ENCODE peak calls at places on chromosomes 16 and 17, in four cellular contexts. One of them, this sample, is unnamed.

GRCh38 chr17:71423871-71424546 is 696.8 kb upstream of the SOX9 start:
- DNase-seq in neural progenitor cell: no peak
- DNase-seq in hepatocyte: no peak
- DNase-seq in HCT116: peak; percentile 98
- DNase-seq in this sample: no peak

GRCh38 chr17:68011199-68011665 is 15.0 kb upstream of the C17orf58 start:
- DNase-seq in neural progenitor cell: peak; percentile 66
- DNase-seq in hepatocyte: peak; percentile 55
- DNase-seq in HCT116: no peak
- DNase-seq in this sample: peak; percentile 26

GRCh38 chr16:49491111-49491670 is 117.6 kb downstream of the C16orf78 start:
- DNase-seq in neural progenitor cell: peak; percentile 30
- DNase-seq in HCT116: no peak
- DNase-seq in hepatocyte: no peak
- DNase-seq in this sample: no peak

GRCh38 chr17:7673239-7673638 is 14.1 kb downstream of the TP53 start:
- DNase-seq in HCT116: no peak
- DNase-seq in neural progenitor cell: peak; percentile 34
- DNase-seq in hepatocyte: no peak
- DNase-seq in this sample: no peak

GRCh38 chr17:57328109-57328882 is 72.0 kb downstream of the MSI2 start:
- DNase-seq in HCT116: no peak
- DNase-seq in hepatocyte: no peak
- DNase-seq in neural progenitor cell: no peak
- DNase-seq in this sample: no peak

GRCh38 chr16:54577566-54578180 is 291.1 kb upstream of the IRX3 start:
- DNase-seq in hepatocyte: no peak
- DNase-seq in HCT116: no peak
- DNase-seq in neural progenitor cell: peak; percentile 89
- DNase-seq in this sample: no peak

GRCh38 chr17:1460233-1460632 is 4.2 kb upstream of the CRK start:
- DNase-seq in HCT116: no peak
- DNase-seq in neural progenitor cell: no peak
- DNase-seq in hepatocyte: peak; percentile 73
- DNase-seq in this sample: peak; percentile 49

GRCh38 chr17:49494937-49495841 is at the start of gene NGFR:
- DNase-seq in HCT116: no peak
- DNase-seq in neural progenitor cell: peak; percentile 90
- DNase-seq in hepatocyte: peak; percentile 75
- DNase-seq in this sample: peak; percentile 15

GRCh38 chr17:34306466-34306865 is 12.8 kb upstream of the CCL8 start:
- DNase-seq in HCT116: no peak
- DNase-seq in hepatocyte: peak; percentile 37
- DNase-seq in neural progenitor cell: peak; percentile 35
- DNase-seq in this sample: peak; percentile 75

GRCh38 chr17:31487063-31487647 is 95.7 kb downstream of the RAB11FIP4 start:
- DNase-seq in neural progenitor cell: no peak
- DNase-seq in hepatocyte: no peak
- DNase-seq in HCT116: no peak
- DNase-seq in this sample: no peak

GRCh38 chr17:802901-803881 is 21.0 kb downstream of the MRM3 start:
- DNase-seq in HCT116: no peak
- DNase-seq in hepatocyte: no peak
- DNase-seq in neural progenitor cell: no peak
- DNase-seq in this sample: no peak

GRCh38 chr17:34519286-34519685 is 60.1 kb upstream of the TMEM132E start:
- DNase-seq in HCT116: no peak
- DNase-seq in hepatocyte: no peak
- DNase-seq in neural progenitor cell: peak; percentile 86
- DNase-seq in this sample: peak; percentile 2

GRCh38 chr17:36645358-36645757 is 44.0 kb downstream of the MRM1 start:
- DNase-seq in neural progenitor cell: no peak
- DNase-seq in hepatocyte: no peak
- DNase-seq in HCT116: no peak
- DNase-seq in this sample: no peak

GRCh38 chr16:77749415-77749814 is 27.1 kb downstream of the NUDT7 start:
- DNase-seq in neural progenitor cell: no peak
- DNase-seq in HCT116: no peak
- DNase-seq in hepatocyte: no peak
- DNase-seq in this sample: no peak

GRCh38 chr16:15422222-15422621 is 12.2 kb upstream of the BMERB1 start:
- DNase-seq in HCT116: no peak
- DNase-seq in neural progenitor cell: no peak
- DNase-seq in hepatocyte: no peak
- DNase-seq in this sample: no peak

GRCh38 chr17:65690626-65691310 is 129.3 kb upstream of the AXIN2 start:
- DNase-seq in neural progenitor cell: no peak
- DNase-seq in hepatocyte: no peak
- DNase-seq in HCT116: no peak
- DNase-seq in this sample: no peak

GRCh38 chr17:8792646-8793045 is 6.5 kb downstream of the MFSD6L start:
- DNase-seq in HCT116: no peak
- DNase-seq in neural progenitor cell: no peak
- DNase-seq in hepatocyte: no peak
- DNase-seq in this sample: no peak

GRCh38 chr16:69712277-69712676 is 14.1 kb downstream of the NQO1 start:
- DNase-seq in HCT116: no peak
- DNase-seq in neural progenitor cell: no peak
- DNase-seq in hepatocyte: no peak
- DNase-seq in this sample: no peak

GRCh38 chr17:35807371-35808144 is 1.7 kb upstream of the TAF15 start:
- DNase-seq in HCT116: no peak
- DNase-seq in neural progenitor cell: no peak
- DNase-seq in hepatocyte: no peak
- DNase-seq in this sample: peak; percentile 51

GRCh38 chr16:20901068-20901440 is 483 bp downstream of the LYRM1 start:
- DNase-seq in HCT116: no peak
- DNase-seq in neural progenitor cell: no peak
- DNase-seq in hepatocyte: no peak
- DNase-seq in this sample: no peak

GRCh38 chr17:19702231-19702641 is 14.1 kb downstream of the SLC47A2 start:
- DNase-seq in HCT116: no peak
- DNase-seq in hepatocyte: no peak
- DNase-seq in neural progenitor cell: no peak
- DNase-seq in this sample: no peak

GRCh38 chr16:733382-734207 is 6.7 kb downstream of the HAGHL start:
- DNase-seq in hepatocyte: no peak
- DNase-seq in neural progenitor cell: peak; percentile 35
- DNase-seq in HCT116: no peak
- DNase-seq in this sample: no peak

GRCh38 chr16:54627616-54628015 is 303.0 kb upstream of the IRX5 start:
- DNase-seq in HCT116: no peak
- DNase-seq in hepatocyte: no peak
- DNase-seq in neural progenitor cell: no peak
- DNase-seq in this sample: no peak

GRCh38 chr16:2003827-2004641 is 5.6 kb downstream of the ZNF598 start:
- DNase-seq in neural progenitor cell: peak; percentile 99
- DNase-seq in HCT116: peak; percentile 87
- DNase-seq in hepatocyte: peak; percentile 96
- DNase-seq in this sample: peak; percentile 73

GRCh38 chr17:48499743-48500434 is 30.9 kb downstream of the HOXB1 start:
- DNase-seq in hepatocyte: no peak
- DNase-seq in neural progenitor cell: no peak
- DNase-seq in HCT116: no peak
- DNase-seq in this sample: no peak

GRCh38 chr17:69222707-69223106 is 5.9 kb downstream of the ABCA10 start:
- DNase-seq in neural progenitor cell: no peak
- DNase-seq in HCT116: no peak
- DNase-seq in hepatocyte: no peak
- DNase-seq in this sample: no peak

GRCh38 chr16:11231367-11231970 is 24.5 kb downstream of the SOCS1 start:
- DNase-seq in hepatocyte: no peak
- DNase-seq in neural progenitor cell: no peak
- DNase-seq in HCT116: no peak
- DNase-seq in this sample: no peak

GRCh38 chr16:85182774-85183173 is 70.5 kb upstream of the CIBAR2 start:
- DNase-seq in HCT116: no peak
- DNase-seq in neural progenitor cell: no peak
- DNase-seq in hepatocyte: no peak
- DNase-seq in this sample: no peak

GRCh38 chr16:85183564-85183963 is 71.3 kb upstream of the CIBAR2 start:
- DNase-seq in hepatocyte: no peak
- DNase-seq in HCT116: no peak
- DNase-seq in neural progenitor cell: no peak
- DNase-seq in this sample: no peak

GRCh38 chr16:85181739-85182129 is 69.5 kb upstream of the CIBAR2 start:
- DNase-seq in hepatocyte: no peak
- DNase-seq in HCT116: no peak
- DNase-seq in neural progenitor cell: no peak
- DNase-seq in this sample: no peak

GRCh38 chr16:85181091-85181738 is 68.9 kb upstream of the CIBAR2 start:
- DNase-seq in hepatocyte: no peak
- DNase-seq in HCT116: no peak
- DNase-seq in neural progenitor cell: no peak
- DNase-seq in this sample: no peak

GRCh38 chr16:85182286-85182685 is 70.0 kb upstream of the CIBAR2 start:
- DNase-seq in HCT116: no peak
- DNase-seq in neural progenitor cell: no peak
- DNase-seq in hepatocyte: no peak
- DNase-seq in this sample: no peak
- H3K9me3 ChIP-seq in HCT116: peaks cover 17% of the 10 kb centered on the region
- H3K9me3 ChIP-seq in neural progenitor cell: peaks cover 5% of the 10 kb centered on the region
- H3K9me3 ChIP-seq in hepatocyte: no peaks in the 10 kb centered on the region
- H3K9me3 ChIP-seq in this sample: peaks cover 6% of the 10 kb centered on the region

DNA sequence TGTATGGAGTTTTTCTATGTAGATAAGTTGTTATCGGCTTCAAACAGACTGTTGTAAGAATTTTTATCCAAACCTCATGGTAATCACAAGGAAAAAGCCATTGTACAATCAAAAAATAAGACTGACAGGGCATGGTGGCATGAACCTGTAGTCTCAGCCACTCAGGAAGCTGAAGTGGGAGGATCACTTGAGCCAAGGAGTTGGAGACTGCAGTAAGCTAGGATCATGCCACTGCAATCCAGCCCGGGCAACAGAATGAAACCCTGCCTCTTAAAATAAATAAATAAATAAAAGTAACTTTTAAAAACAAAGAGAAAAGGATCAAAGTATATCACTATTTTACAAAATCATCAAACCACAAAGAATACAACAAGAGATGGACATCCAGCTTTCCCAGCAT is 14.4 kb downstream of the OR1A1 start:
- DNase-seq in HCT116: no peak
- DNase-seq in neural progenitor cell: no peak
- DNase-seq in hepatocyte: no peak
- DNase-seq in this sample: no peak
- H2AFZ ChIP-seq in HCT116: no peak overlapping the region
- H2AFZ ChIP-seq in neural progenitor cell: no peak overlapping the region
- H2AFZ ChIP-seq in hepatocyte: no peak overlapping the region
- H2AFZ ChIP-seq in this sample: no peak overlapping the region

GRCh38 chr16:89073346-89074221 is 20.1 kb upstream of the ACSF3 start:
- DNase-seq in hepatocyte: no peak
- DNase-seq in HCT116: no peak
- DNase-seq in neural progenitor cell: no peak
- DNase-seq in this sample: no peak
- H3K9me3 ChIP-seq in hepatocyte: no peaks in the 10 kb centered on the region
- H3K9me3 ChIP-seq in HCT116: peaks cover 3% of the 10 kb centered on the region
- H3K9me3 ChIP-seq in neural progenitor cell: no peaks in the 10 kb centered on the region
- H3K9me3 ChIP-seq in this sample: no peaks in the 10 kb centered on the region

DNA sequence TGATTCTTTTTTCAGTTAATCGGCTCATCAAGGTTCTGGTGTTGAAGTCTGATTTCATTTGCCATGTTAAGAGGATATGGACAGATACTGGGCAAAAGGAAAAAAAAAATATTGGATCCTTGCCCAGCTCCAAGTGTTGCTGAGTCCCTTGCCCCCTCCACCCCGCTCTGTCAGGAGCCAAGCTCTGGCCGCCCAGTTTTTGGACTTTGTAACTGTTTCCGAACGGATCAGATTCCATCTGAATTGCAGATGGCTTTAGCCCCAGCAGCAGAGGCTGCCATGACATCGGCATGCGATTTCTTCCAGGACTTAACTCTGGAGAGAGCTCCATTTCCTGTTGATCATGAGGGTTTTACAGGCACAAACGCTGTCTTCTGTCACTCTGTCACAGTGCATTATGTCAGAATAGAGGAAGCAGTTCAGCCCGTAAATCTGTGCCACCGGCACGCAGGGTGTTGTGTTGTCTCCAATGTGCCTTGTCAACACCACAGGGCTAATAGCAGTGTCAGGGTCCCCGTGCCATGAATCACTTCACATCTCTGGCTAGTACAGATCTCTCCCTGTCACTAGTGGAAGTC is 615.6 kb downstream of the MAF start:
- DNase-seq in HCT116: no peak
- DNase-seq in neural progenitor cell: no peak
- DNase-seq in hepatocyte: peak; percentile 53
- DNase-seq in this sample: no peak
- H2AFZ ChIP-seq in HCT116: no peak overlapping the region
- H2AFZ ChIP-seq in neural progenitor cell: no peak overlapping the region
- H2AFZ ChIP-seq in hepatocyte: no peak overlapping the region
- H2AFZ ChIP-seq in this sample: no peak overlapping the region

DNA sequence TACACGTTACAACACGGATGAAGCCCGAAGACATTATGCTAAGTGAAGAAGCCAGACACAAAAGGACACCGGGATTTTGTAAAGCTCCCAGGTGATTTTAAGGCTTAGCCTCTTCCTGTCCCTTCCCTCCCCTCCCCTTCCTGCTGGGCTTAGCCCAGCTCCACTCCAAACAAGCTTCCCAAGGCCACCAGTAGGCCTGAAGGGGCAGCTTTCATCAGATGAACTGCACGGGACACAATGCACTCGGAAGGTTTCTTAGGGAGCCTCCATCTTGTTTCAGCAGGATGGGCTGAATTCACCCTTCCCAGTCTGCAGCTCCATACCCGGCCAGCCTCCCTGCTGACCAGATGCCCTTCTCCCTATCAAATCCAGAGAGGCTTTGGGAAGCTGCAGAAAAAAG is 10.4 kb downstream of the MEFV start:
- DNase-seq in neural progenitor cell: no peak
- DNase-seq in HCT116: no peak
- DNase-seq in hepatocyte: no peak
- DNase-seq in this sample: no peak
- H3K9me3 ChIP-seq in neural progenitor cell: no peaks in the 10 kb centered on the region
- H3K9me3 ChIP-seq in HCT116: peaks cover 3% of the 10 kb centered on the region
- H3K9me3 ChIP-seq in hepatocyte: no peaks in the 10 kb centered on the region
- H3K9me3 ChIP-seq in this sample: no peaks in the 10 kb centered on the region

DNA sequence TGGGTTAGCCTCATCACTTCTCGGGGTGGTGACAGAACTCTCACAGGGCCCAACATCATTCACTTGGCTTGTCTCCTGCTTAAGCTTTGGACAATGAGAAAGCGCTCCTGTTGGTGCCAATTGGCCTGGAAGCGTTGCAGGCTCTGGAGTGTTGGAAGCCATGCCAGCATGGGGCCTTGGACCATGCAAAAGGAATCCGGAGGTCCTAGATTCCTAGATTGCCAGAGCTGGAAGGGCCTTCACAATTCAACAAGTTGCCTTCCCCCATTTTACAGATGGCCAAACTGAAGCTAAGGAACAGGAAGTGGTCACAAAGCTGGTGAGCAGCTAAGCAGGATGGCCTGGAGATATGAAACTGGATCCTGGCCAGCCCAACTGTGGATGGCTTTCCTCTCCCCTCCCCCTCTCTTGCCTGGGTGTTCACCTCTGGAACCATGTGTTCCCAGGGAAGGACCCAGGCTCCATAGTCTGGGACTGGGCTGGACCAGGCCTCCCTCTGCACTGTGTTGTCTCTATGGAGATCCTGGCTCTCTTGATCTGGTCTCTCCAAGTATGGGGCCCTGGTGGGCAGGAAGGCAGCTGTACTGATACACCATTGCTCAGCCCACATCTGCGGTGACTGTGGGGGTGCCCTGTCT is 6.0 kb upstream of the IGFBP4 start:
- DNase-seq in HCT116: no peak
- DNase-seq in hepatocyte: no peak
- DNase-seq in neural progenitor cell: no peak
- DNase-seq in this sample: no peak
- H2AFZ ChIP-seq in HCT116: no peak overlapping the region
- H2AFZ ChIP-seq in hepatocyte: no peak overlapping the region
- H2AFZ ChIP-seq in neural progenitor cell: no peak overlapping the region
- H2AFZ ChIP-seq in this sample: no peak overlapping the region

This sample was measured in endothelial cell of umbilical vein.